ENCODE peak calls at places on chromosomes 7 and 10, in seven cellular contexts. M, B, R, H, W, J and K are unnamed samples.

GRCh38 chr7:134890246-134891240 is 95.8 kb upstream of the AGBL3 start:
- DNase-seq in R (no peak), H (no peak), J (no peak), B (no peak), W (no peak), M (no peak), K (peak)

GRCh38 chr7:142459557-142459963 is 201.7 kb upstream of the PRSS58 start:
- DNase-seq in R (no peak), H (peak), M (peak), W (peak), B (no peak), J (no peak), K (no peak)

GRCh38 chr10:72276421-72277339 is 3.0 kb downstream of the DDIT4 start:
- DNase-seq in B (no peak), H (peak), M (no peak), W (no peak), R (peak), J (no peak), K (no peak)

GRCh38 chr10:97129666-97130065 is 56.1 kb downstream of the SLIT1 start:
- DNase-seq in W (no peak), R (no peak), M (no peak), B (no peak), H (no peak), J (no peak), K (no peak)

GRCh38 chr10:11742009-11742778 is at the start of gene ECHDC3:
- DNase-seq in B (peak), M (peak), R (peak), J (no peak), W (no peak), H (peak), K (no peak)

GRCh38 chr7:11474902-11475585 is 357.0 kb downstream of the THSD7A start:
- DNase-seq in W (no peak), M (no peak), H (no peak), R (no peak), B (no peak), J (no peak), K (no peak)

GRCh38 chr7:122425731-122426130 is 121.2 kb upstream of the FEZF1 start:
- DNase-seq in R (no peak), M (no peak), W (no peak), B (no peak), H (no peak), J (no peak), K (no peak)

GRCh38 chr7:70573202-70573810 is 558.6 kb upstream of the GALNT17 start:
- DNase-seq in B (no peak), W (no peak), J (no peak), R (no peak), H (no peak), M (peak), K (no peak)

GRCh38 chr7:91571601-91572000 is 307.4 kb downstream of the FZD1 start:
- DNase-seq in J (no peak), M (no peak), R (no peak), H (no peak), W (no peak), B (no peak), K (no peak)

GRCh38 chr7:74094224-74095095 is 10.9 kb downstream of the LIMK1 start:
- DNase-seq in J (peak), B (peak), M (peak), R (peak), W (peak), H (peak), K (peak)

GRCh38 chr10:103019426-103019825 is 101.3 kb downstream of the CNNM2 start:
- DNase-seq in B (no peak), M (no peak), W (no peak), H (no peak), J (no peak), R (no peak), K (no peak)

GRCh38 chr7:47100815-47101435 is 481.0 kb downstream of the TNS3 start:
- DNase-seq in B (peak), W (peak), R (no peak), M (peak), J (peak), H (peak), K (no peak)

GRCh38 chr7:145899938-145900337 is 216.7 kb upstream of the CNTNAP2 start:
- DNase-seq in R (no peak), M (no peak), J (no peak), B (no peak), W (no peak), H (no peak), K (no peak)

GRCh38 chr10:108861181-108861754 is 1062.0 kb downstream of the XPNPEP1 start:
- DNase-seq in R (no peak), J (no peak), M (no peak), B (no peak), W (no peak), H (no peak), K (no peak)

GRCh38 chr7:8433477-8434289 is at the start of gene NXPH1:
- DNase-seq in R (no peak), M (peak), J (no peak), B (peak), W (peak), H (peak), K (no peak)

GRCh38 chr7:133044722-133045473 is 37.0 kb downstream of the CHCHD3 start:
- DNase-seq in H (no peak), M (no peak), B (no peak), W (peak), R (no peak), J (peak), K (no peak)

GRCh38 chr10:62050941-62051433 is 149.5 kb downstream of the ARID5B start:
- DNase-seq in M (no peak), H (peak), J (no peak), W (peak), B (no peak), R (peak), K (peak)

GRCh38 chr10:12628964-12629766 is 279.8 kb downstream of the CAMK1D start:
- DNase-seq in H (no peak), W (no peak), B (no peak), M (no peak), J (no peak), R (no peak), K (no peak)

GRCh38 chr7:41491313-41491712 is 211.6 kb downstream of the INHBA start:
- DNase-seq in M (no peak), B (no peak), R (no peak), J (no peak), H (peak), W (no peak), K (no peak)

DNA sequence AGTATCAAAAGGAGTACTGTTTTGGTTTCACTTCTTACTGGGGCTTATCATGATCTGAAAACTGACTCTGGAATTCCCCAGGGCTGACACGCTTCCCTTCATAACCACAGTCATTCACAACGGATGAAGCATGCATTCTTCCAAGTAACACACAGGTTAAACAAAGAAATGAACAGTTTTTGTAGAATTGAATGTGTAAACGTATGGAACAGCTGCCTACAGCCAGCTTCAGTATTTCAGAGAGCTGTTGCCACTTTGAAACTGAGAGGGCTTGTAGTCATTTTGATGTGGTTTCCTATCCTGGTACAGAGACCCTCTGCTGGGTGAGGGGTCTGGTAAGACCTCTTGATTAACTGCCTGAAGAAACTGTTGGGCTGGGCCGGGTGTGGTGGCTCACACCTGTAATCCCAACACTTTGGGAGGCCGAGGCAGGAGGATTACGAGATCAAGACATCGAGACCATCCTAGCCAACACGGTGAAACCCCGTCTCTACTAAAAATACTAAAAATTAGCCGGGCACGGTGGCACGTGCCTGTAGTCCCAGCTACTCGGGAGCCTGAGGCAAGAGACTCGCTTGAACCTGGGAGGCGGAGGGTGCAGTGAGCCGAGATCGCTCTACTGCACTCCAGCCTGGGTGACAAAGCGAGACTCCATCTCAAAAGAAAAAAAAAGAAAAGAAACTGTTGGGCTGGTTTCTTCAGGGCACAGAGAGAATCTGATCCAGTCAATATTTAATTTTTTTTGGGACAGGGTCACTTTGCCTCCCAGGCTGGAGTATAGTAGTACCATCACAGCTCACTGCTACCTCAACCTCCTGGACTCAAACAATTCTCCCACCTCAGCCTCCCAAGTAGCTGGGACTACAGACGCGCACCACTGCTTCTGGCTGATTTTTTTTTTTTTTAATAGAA is 4.7 kb downstream of the NFE2L3 start:
- DNase-seq in R (no peak), B (no peak), W (no peak), M (no peak), H (peak), J (no peak), K (no peak)
- H3K4me3 ChIP-seq in R (no peak), B (peak), W (no peak), M (no peak), H (no peak), J (no peak), K (no peak)

GRCh38 chr10:21811245-21811585 is 192.3 kb downstream of the DNAJC1 start:
- DNase-seq in W (no peak), M (no peak), J (no peak), R (no peak), B (no peak), H (no peak), K (no peak)
- H3K27ac ChIP-seq in W (no peak), M (no peak), J (no peak), R (no peak), B (no peak), H (no peak), K (no peak)

GRCh38 chr10:28177944-28178637 is 124.8 kb downstream of the MPP7 start:
- DNase-seq in M (no peak), R (no peak), B (no peak), J (no peak), W (no peak), H (peak), K (no peak)
- H3K4me3 ChIP-seq in M (no peak), R (peak), B (peak), J (no peak), W (no peak), H (no peak), K (peak)

GRCh38 chr7:106542550-106543220 is 118.3 kb downstream of the CCDC71L start:
- DNase-seq in H (peak), B (no peak), W (peak), J (peak), R (no peak), M (peak), K (no peak)
- H3K27ac ChIP-seq in H (no peak), B (peak), W (no peak), J (no peak), R (no peak), M (no peak), K (peak)